ENCODE peak calls at places on chromosomes 7 and 10, in ten cellular contexts. F is left cardiac atrium, B is HCEC 1CT, U is suprapubic skin, Y is DMS 273 treated with DMSO at 0.1 percent for 48 hours, A is amniotic epithelial cell, X is AG20443, W is NCI-H1694, D is ACHN, N is HTR-8/SVneo. Q is an unnamed sample.

GRCh38 chr7:152128252-152128651 is 102.8 kb downstream of the GALNT11 start:
- DNase-seq in F (no peak), B (no peak), U (no peak), Y (no peak), A (no peak), X (no peak), W (no peak), D (no peak), N (no peak), Q (no peak)

GRCh38 chr7:75943864-75944263 is 28.9 kb downstream of the POR start:
- DNase-seq in F (no peak), B (peak), U (no peak), Y (no peak), A (peak), X (peak), W (no peak), D (peak), N (no peak), Q (no peak)

GRCh38 chr7:135512135-135512887 is 2.4 kb upstream of the CNOT4 start:
- DNase-seq in F (no peak), B (peak), U (no peak), Y (peak), A (peak), X (peak), W (peak), D (peak), N (peak), Q (no peak)

GRCh38 chr7:140005754-140006503 is 56.8 kb downstream of the PARP12 start:
- DNase-seq in F (no peak), B (no peak), U (no peak), Y (no peak), A (peak), X (peak), W (no peak), D (peak), N (peak), Q (no peak)

GRCh38 chr7:1940402-1940786 is 270.3 kb downstream of the ELFN1 start:
- DNase-seq in F (peak), B (no peak), U (no peak), Y (no peak), A (peak), X (no peak), W (no peak), D (no peak), N (no peak), Q (no peak)

GRCh38 chr7:31603076-31603475 is 83.9 kb upstream of the PPP1R17 start:
- DNase-seq in F (no peak), B (no peak), U (no peak), Y (peak), A (no peak), X (peak), W (peak), D (no peak), N (no peak), Q (no peak)

GRCh38 chr7:34013421-34013820 is 108.1 kb downstream of the BMPER start:
- DNase-seq in F (no peak), B (peak), U (no peak), Y (no peak), A (no peak), X (no peak), W (no peak), D (no peak), N (no peak), Q (no peak)

GRCh38 chr7:69630292-69630691 is 32.0 kb downstream of the AUTS2 start:
- DNase-seq in F (no peak), B (no peak), U (no peak), Y (no peak), A (peak), X (peak), W (no peak), D (no peak), N (peak), Q (no peak)

GRCh38 chr7:30804078-30804661 is 33.0 kb downstream of the MINDY4 start:
- DNase-seq in F (no peak), B (peak), U (no peak), Y (no peak), A (peak), X (peak), W (no peak), D (no peak), N (no peak), Q (no peak)

GRCh38 chr10:31578181-31578852 is 259.3 kb downstream of the ZEB1 start:
- DNase-seq in F (no peak), B (no peak), U (no peak), Y (no peak), A (no peak), X (no peak), W (no peak), D (no peak), N (no peak), Q (no peak)

GRCh38 chr7:138716889-138717288 is 15.7 kb upstream of the SVOPL start:
- DNase-seq in F (no peak), B (no peak), U (no peak), Y (no peak), A (no peak), X (no peak), W (no peak), D (no peak), N (no peak), Q (no peak)

GRCh38 chr10:131723601-131724530 is 176.9 kb upstream of the PPP2R2D start:
- DNase-seq in F (no peak), B (no peak), U (peak), Y (no peak), A (no peak), X (no peak), W (no peak), D (no peak), N (no peak), Q (no peak)

GRCh38 chr7:19181634-19182033 is 36.4 kb upstream of the FERD3L start:
- DNase-seq in F (no peak), B (peak), U (no peak), Y (no peak), A (no peak), X (no peak), W (no peak), D (no peak), N (no peak), Q (no peak)

GRCh38 chr7:95427123-95427522 is 7.7 kb downstream of the PON2 start:
- DNase-seq in F (no peak), B (no peak), U (no peak), Y (no peak), A (no peak), X (no peak), W (no peak), D (no peak), N (no peak), Q (no peak)

GRCh38 chr7:41149576-41149975 is 553.3 kb downstream of the INHBA start:
- DNase-seq in F (no peak), B (no peak), U (no peak), Y (no peak), A (no peak), X (no peak), W (no peak), D (no peak), N (no peak), Q (no peak)

GRCh38 chr10:113108180-113108835 is 158.3 kb downstream of the TCF7L2 start:
- DNase-seq in F (no peak), B (no peak), U (no peak), Y (no peak), A (no peak), X (no peak), W (no peak), D (peak), N (peak), Q (no peak)

GRCh38 chr10:91955114-91955513 is 31.5 kb downstream of the BTAF1 start:
- DNase-seq in F (no peak), B (no peak), U (no peak), Y (no peak), A (no peak), X (no peak), W (no peak), D (no peak), N (no peak), Q (no peak)

GRCh38 chr10:43401627-43402026 is 7.4 kb downstream of the HNRNPF start:
- DNase-seq in F (no peak), B (no peak), U (no peak), Y (no peak), A (no peak), X (no peak), W (no peak), D (no peak), N (no peak), Q (no peak)

GRCh38 chr10:44662002-44662401 is 249.1 kb upstream of the TMEM72 start:
- DNase-seq in F (no peak), B (no peak), U (no peak), Y (no peak), A (no peak), X (no peak), W (no peak), D (no peak), N (no peak), Q (no peak)

GRCh38 chr7:36916619-36917018 is 192.3 kb upstream of the AOAH start:
- DNase-seq in F (no peak), B (no peak), U (no peak), Y (no peak), A (no peak), X (no peak), W (no peak), D (no peak), N (no peak), Q (no peak)

GRCh38 chr10:124156524-124157225 is 63.3 kb upstream of the CHST15 start:
- DNase-seq in F (peak), B (no peak), U (no peak), Y (no peak), A (no peak), X (no peak), W (no peak), D (peak), N (no peak), Q (peak)

GRCh38 chr10:1370298-1370697 is 314.1 kb downstream of the WDR37 start:
- DNase-seq in F (no peak), B (no peak), U (no peak), Y (no peak), A (no peak), X (no peak), W (no peak), D (no peak), N (no peak), Q (no peak)

GRCh38 chr7:151483700-151483960 is 36.1 kb downstream of the RHEB start:
- DNase-seq in F (no peak), B (no peak), U (no peak), Y (no peak), A (no peak), X (no peak), W (no peak), D (no peak), N (no peak), Q (no peak)

GRCh38 chr10:113752553-113752952 is 1.1 kb downstream of the PLEKHS1 start:
- DNase-seq in F (no peak), B (no peak), U (no peak), Y (no peak), A (no peak), X (no peak), W (no peak), D (no peak), N (no peak), Q (no peak)

GRCh38 chr10:6052247-6053221 is 9.6 kb downstream of the IL2RA start:
- DNase-seq in F (no peak), B (no peak), U (no peak), Y (no peak), A (no peak), X (no peak), W (no peak), D (no peak), N (no peak), Q (no peak)

Q was measured in pancreas.